ENCODE peak calls at places on chromosomes 1 and 21, in six cellular contexts. T, G, V, K, H and Y are unnamed samples.

GRCh38 chr1:89065077-89065868 is at the start of gene GBP1:
- DNase-seq in T (no peak), G (no peak), V (no peak), K (no peak), H (no peak), Y (peak)

GRCh38 chr1:18972531-18972930 is 16.1 kb upstream of the IFFO2 start:
- DNase-seq in T (no peak), G (no peak), V (no peak), K (no peak), H (no peak), Y (no peak)

GRCh38 chr1:11339346-11340247 is 66.6 kb downstream of the UBIAD1 start:
- DNase-seq in T (no peak), G (peak), V (no peak), K (no peak), H (no peak), Y (no peak)

GRCh38 chr1:33349081-33349759 is 28.3 kb upstream of the A3GALT2 start:
- DNase-seq in T (no peak), G (peak), V (peak), K (peak), H (peak), Y (peak)

GRCh38 chr21:46118871-46119564 is 21.1 kb downstream of the COL6A2 start:
- DNase-seq in T (no peak), G (no peak), V (no peak), K (no peak), H (no peak), Y (no peak)

GRCh38 chr21:46011267-46011967 is 29.8 kb downstream of the COL6A1 start:
- DNase-seq in T (no peak), G (no peak), V (no peak), K (peak), H (no peak), Y (no peak)

GRCh38 chr1:49016030-49016991 is 239.6 kb upstream of the BEND5 start:
- DNase-seq in T (no peak), G (peak), V (no peak), K (no peak), H (no peak), Y (no peak)

GRCh38 chr1:207861442-207862177 is 49.3 kb downstream of the CD34 start:
- DNase-seq in T (no peak), G (no peak), V (no peak), K (peak), H (no peak), Y (no peak)

GRCh38 chr1:70961374-70961773 is 86.2 kb downstream of the PTGER3 start:
- DNase-seq in T (no peak), G (no peak), V (no peak), K (no peak), H (no peak), Y (no peak)

GRCh38 chr1:65412256-65412983 is 8.0 kb upstream of the LEPR start:
- DNase-seq in T (no peak), G (no peak), V (no peak), K (no peak), H (no peak), Y (no peak)

GRCh38 chr1:15411593-15412487 is 2.2 kb downstream of the EFHD2 start:
- DNase-seq in T (no peak), G (no peak), V (peak), K (peak), H (peak), Y (peak)

GRCh38 chr1:107963601-107964396 is 1.2 kb downstream of the VAV3 start:
- DNase-seq in T (no peak), G (peak), V (peak), K (peak), H (peak), Y (peak)

GRCh38 chr1:186304982-186305949 is 69.8 kb downstream of the TPR start:
- DNase-seq in T (no peak), G (peak), V (peak), K (no peak), H (no peak), Y (peak)

GRCh38 chr21:33360281-33360680 is 35.5 kb downstream of the IFNAR1 start:
- DNase-seq in T (no peak), G (no peak), V (no peak), K (no peak), H (no peak), Y (no peak)

GRCh38 chr1:230611128-230611914 is 31.0 kb upstream of the COG2 start:
- DNase-seq in T (no peak), G (no peak), V (no peak), K (no peak), H (no peak), Y (no peak)

GRCh38 chr1:68083686-68084085 is 33.3 kb upstream of the DIRAS3 start:
- DNase-seq in T (no peak), G (no peak), V (no peak), K (no peak), H (no peak), Y (no peak)

GRCh38 chr1:89125571-89126233 is at the start of gene GBP2:
- DNase-seq in T (no peak), G (no peak), V (peak), K (peak), H (peak), Y (peak)